ENCODE peak calls at places on chromosomes 7 and 10, in eight cellular contexts. Y is astrocyte of the cerebellum, A is HCT116, M is suprapubic skin, K is mesenchymal stem cell, I is GM23248, C is cardiac muscle cell, W is tibial artery. D is an unnamed sample.

GRCh38 chr7:22728416-22729029 is 1.5 kb downstream of the IL6 start:
- DNase-seq in C (peak), A (peak), K (peak), I (peak), Y (peak), W (no peak), M (no peak), D (no peak)

GRCh38 chr7:33790746-33791145 is 114.6 kb upstream of the BMPER start:
- DNase-seq in K (no peak), M (no peak), C (no peak), A (no peak), W (no peak), I (no peak), Y (no peak), D (no peak)

GRCh38 chr10:61882621-61883375 is 18.7 kb upstream of the ARID5B start:
- DNase-seq in K (no peak), W (no peak), A (no peak), M (no peak), C (peak), Y (no peak), I (peak), D (no peak)

GRCh38 chr10:51718804-51719291 is 19.5 kb upstream of the CSTF2T start:
- DNase-seq in K (peak), W (no peak), A (no peak), Y (no peak), C (peak), M (no peak), I (peak), D (peak)

GRCh38 chr7:1085910-1086421 is 1.9 kb upstream of the GPER1 start:
- DNase-seq in Y (no peak), I (peak), W (no peak), C (no peak), K (no peak), M (no peak), A (no peak), D (no peak)

GRCh38 chr7:158491094-158491493 is 96.5 kb downstream of the PTPRN2 start:
- DNase-seq in C (no peak), A (no peak), I (no peak), Y (no peak), M (no peak), W (no peak), K (no peak), D (no peak)

GRCh38 chr7:139043823-139044812 is 8.3 kb upstream of the ZC3HAV1L start:
- DNase-seq in W (no peak), A (no peak), I (no peak), C (no peak), M (no peak), K (peak), Y (no peak), D (no peak)

GRCh38 chr7:69630292-69630691 is 32.0 kb downstream of the AUTS2 start:
- DNase-seq in Y (peak), W (no peak), K (peak), M (no peak), C (peak), A (no peak), I (peak), D (peak)

GRCh38 chr7:149027560-149028345 is 552 bp downstream of the PDIA4 start:
- DNase-seq in K (peak), C (peak), W (peak), I (peak), Y (no peak), A (no peak), M (peak), D (no peak)

GRCh38 chr10:122386514-122386913 is 12.0 kb downstream of the PLEKHA1 start:
- DNase-seq in W (no peak), Y (no peak), M (no peak), C (no peak), A (no peak), I (no peak), K (no peak), D (no peak)

GRCh38 chr7:822692-823276 is 9.5 kb upstream of the SUN1 start:
- DNase-seq in K (no peak), I (no peak), C (no peak), Y (no peak), M (no peak), W (no peak), A (no peak), D (no peak)

GRCh38 chr7:74708569-74709275 is 51.2 kb downstream of the GTF2I start:
- DNase-seq in K (no peak), W (no peak), C (peak), M (no peak), Y (no peak), A (no peak), I (no peak), D (no peak)

GRCh38 chr10:49185213-49185612 is 3.0 kb downstream of the TMEM273 start:
- DNase-seq in W (no peak), M (no peak), I (no peak), C (no peak), Y (no peak), A (no peak), K (no peak), D (no peak)

GRCh38 chr10:76033457-76034196 is 602.2 kb downstream of the LRMDA start:
- DNase-seq in W (no peak), C (no peak), A (no peak), I (peak), K (no peak), M (no peak), Y (peak), D (no peak)

GRCh38 chr7:29588212-29588611 is 24.6 kb downstream of the PRR15 start:
- DNase-seq in M (no peak), W (no peak), A (no peak), I (no peak), Y (no peak), K (no peak), C (no peak), D (no peak)

GRCh38 chr10:6199131-6199733 is 3.5 kb upstream of the PFKFB3 start:
- DNase-seq in Y (no peak), K (no peak), M (no peak), I (no peak), C (no peak), A (no peak), W (no peak), D (no peak)

GRCh38 chr10:79360499-79361342 is 13.5 kb downstream of the PPIF start:
- DNase-seq in I (no peak), M (no peak), K (no peak), A (no peak), C (no peak), W (no peak), Y (no peak), D (no peak)

GRCh38 chr7:158314394-158314793 is 273.2 kb downstream of the PTPRN2 start:
- DNase-seq in K (no peak), Y (no peak), I (no peak), W (no peak), C (no peak), A (no peak), M (no peak), D (no peak)

GRCh38 chr10:122844146-122844545 is 1.5 kb downstream of the CUZD1 start:
- DNase-seq in A (no peak), C (no peak), Y (no peak), K (no peak), W (no peak), I (no peak), M (no peak), D (no peak)

GRCh38 chr7:155749578-155749977 is 62.7 kb downstream of the SHH start:
- DNase-seq in C (no peak), I (no peak), W (no peak), M (no peak), A (no peak), Y (no peak), K (no peak), D (no peak)

GRCh38 chr10:32905466-32905865 is 52.6 kb downstream of the ITGB1 start:
- DNase-seq in W (no peak), I (peak), K (no peak), M (no peak), C (no peak), Y (no peak), A (no peak), D (no peak)

GRCh38 chr7:48041665-48041995 is 6.3 kb downstream of the C7orf57 start:
- DNase-seq in A (no peak), M (no peak), Y (peak), W (no peak), I (peak), C (peak), K (peak), D (no peak)

GRCh38 chr7:91267558-91267955 is 3.3 kb downstream of the FZD1 start:
- DNase-seq in C (peak), W (no peak), I (peak), A (no peak), Y (peak), M (no peak), K (peak), D (peak)

GRCh38 chr7:102287465-102288146 is 938 bp downstream of the SH2B2 start:
- DNase-seq in A (no peak), Y (no peak), M (peak), C (peak), I (peak), W (peak), K (peak), D (no peak)

GRCh38 chr10:119520283-119520682 is 22.2 kb downstream of the RGS10 start:
- DNase-seq in A (no peak), Y (no peak), K (no peak), C (no peak), M (no peak), I (no peak), W (no peak), D (no peak)

GRCh38 chr10:114399576-114399975 is 4.7 kb downstream of the AFAP1L2 start:
- DNase-seq in Y (no peak), W (no peak), I (no peak), A (no peak), K (peak), C (no peak), M (no peak), D (no peak)

GRCh38 chr7:27958933-27959548 is 219.1 kb downstream of the TAX1BP1 start:
- DNase-seq in C (no peak), A (no peak), Y (no peak), W (no peak), I (no peak), M (no peak), K (no peak), D (no peak)

GRCh38 chr7:27964840-27965239 is 215.8 kb downstream of the JAZF1 start:
- DNase-seq in M (no peak), K (no peak), C (no peak), A (no peak), Y (no peak), W (no peak), I (no peak), D (no peak)

GRCh38 chr7:27960415-27960814 is 220.2 kb downstream of the JAZF1 start:
- DNase-seq in Y (no peak), M (no peak), I (no peak), A (no peak), W (no peak), K (no peak), C (no peak), D (no peak)

GRCh38 chr7:27961255-27961654 is 219.3 kb downstream of the JAZF1 start:
- DNase-seq in W (no peak), M (no peak), I (peak), Y (no peak), A (peak), C (peak), K (peak), D (peak)

GRCh38 chr7:27962250-27962649 is 218.3 kb downstream of the JAZF1 start:
- DNase-seq in C (no peak), A (no peak), I (peak), W (no peak), K (peak), M (no peak), Y (no peak), D (no peak)
- H3K4me3 ChIP-seq in C (no peak), A (no peak), I (no peak), W (no peak), K (peak), M (no peak), Y (no peak), D (no peak)

DNA sequence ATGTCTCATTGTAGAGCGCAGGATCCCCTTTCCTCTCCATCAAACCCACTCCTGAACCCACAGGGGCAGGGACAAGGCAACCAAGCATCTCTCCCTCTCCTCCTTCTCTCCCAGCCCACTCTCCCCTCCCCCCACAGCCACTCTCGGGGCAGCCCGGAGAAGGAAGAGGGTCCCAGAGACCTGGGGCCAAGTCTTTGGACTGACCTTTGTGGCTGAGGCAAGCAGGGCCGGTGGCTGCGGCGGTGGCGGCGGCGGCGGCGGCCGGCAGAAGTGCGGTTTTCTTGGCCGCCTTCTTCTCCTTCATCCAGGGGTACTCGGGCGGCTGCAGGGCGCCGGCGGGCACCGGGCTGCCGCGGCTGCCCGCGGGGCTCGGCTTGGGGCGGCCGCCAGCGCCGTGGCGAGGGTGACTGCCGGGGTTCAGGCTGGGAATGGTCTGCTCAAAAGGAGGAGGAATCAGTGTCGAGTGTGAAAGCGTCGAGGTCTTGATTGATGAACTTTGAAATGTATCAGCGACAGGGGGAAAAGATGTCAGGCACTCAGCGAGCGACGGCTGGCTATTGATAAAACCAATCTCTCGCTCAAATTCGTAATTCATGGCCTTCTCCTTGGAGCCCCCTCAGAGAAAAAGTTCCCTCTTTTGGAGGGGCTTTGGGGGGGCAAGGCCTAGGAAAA is 441 bp downstream of the HOXA2 start:
- DNase-seq in I (no peak), C (no peak), Y (no peak), K (no peak), A (no peak), W (no peak), M (no peak), D (no peak)
- H3K4me3 ChIP-seq in I (no peak), C (no peak), Y (peak), K (peak), A (no peak), W (peak), M (peak), D (no peak)

DNA sequence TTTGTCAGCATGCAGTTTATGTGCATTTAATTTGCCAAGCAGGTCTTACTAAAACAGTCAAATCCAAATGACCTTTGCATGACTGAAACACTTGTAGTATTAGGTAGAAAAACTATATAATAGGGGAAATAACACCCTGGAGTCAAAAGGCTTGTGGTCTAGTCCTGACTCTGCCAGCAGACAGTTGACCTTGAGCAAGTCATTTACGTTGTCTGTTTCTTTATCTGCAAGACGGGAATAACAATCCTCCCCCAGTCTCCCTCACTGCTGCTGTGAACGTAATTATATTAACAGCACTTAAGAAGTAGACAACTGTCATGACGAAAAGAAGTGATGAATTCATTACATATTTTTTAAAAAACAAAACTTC is 26.1 kb downstream of the CDK6 start:
- DNase-seq in C (peak), A (no peak), W (no peak), Y (no peak), M (no peak), K (peak), I (no peak), D (no peak)
- H3K4me3 ChIP-seq in C (no peak), A (peak), W (no peak), Y (no peak), M (no peak), K (no peak), I (no peak), D (no peak)

DNA sequence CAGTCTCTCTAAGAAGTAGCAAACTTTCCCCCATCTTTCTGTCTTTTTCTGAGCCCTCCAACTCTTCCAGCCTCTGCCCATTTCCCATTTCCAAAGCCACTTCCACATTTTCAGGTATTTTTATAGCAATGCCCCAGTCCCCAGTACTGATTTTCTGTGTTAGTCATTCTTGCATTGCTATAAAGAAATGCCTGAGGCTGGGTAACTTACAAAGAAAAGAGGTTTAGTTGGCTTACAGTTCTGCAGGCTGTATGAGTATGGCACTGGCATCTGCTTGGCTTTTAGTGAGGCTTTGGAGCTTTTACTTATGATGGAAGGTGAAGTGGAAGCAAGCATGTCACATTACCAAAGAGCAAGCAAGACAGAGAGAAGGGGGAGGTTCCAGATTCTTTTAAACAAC is 17.2 kb downstream of the PLCE1 start:
- DNase-seq in Y (no peak), K (no peak), W (no peak), A (no peak), I (peak), M (no peak), C (no peak), D (no peak)
- H3K4me3 ChIP-seq in Y (no peak), K (no peak), W (no peak), A (no peak), I (no peak), M (no peak), C (no peak), D (no peak)

D was measured in AG09309.